ENCODE peak calls at places on chromosomes 6 and 20, in four cellular contexts. G, N, X and B are unnamed samples.

GRCh38 chr6:165770430-165771082 is 107.5 kb upstream of the PDE10A start:
- DNase-seq in G (peak), N (no peak), X (no peak), B (peak)

GRCh38 chr20:54643761-54644160 is 168.4 kb downstream of the DOK5 start:
- DNase-seq in G (peak), N (no peak), X (peak), B (no peak)

GRCh38 chr20:42530855-42531674 is 658.6 kb downstream of the PTPRT start:
- DNase-seq in G (no peak), N (no peak), X (peak), B (no peak)

GRCh38 chr6:141562181-141562800 is 570.4 kb upstream of the GJE1 start:
- DNase-seq in G (no peak), N (peak), X (peak), B (peak)

GRCh38 chr6:71284785-71285184 is 3.8 kb upstream of the OGFRL1 start:
- DNase-seq in G (no peak), N (no peak), X (no peak), B (no peak)

GRCh38 chr20:3040086-3040485 is 3.3 kb upstream of the GNRH2 start:
- DNase-seq in G (no peak), N (no peak), X (no peak), B (no peak)

GRCh38 chr6:44667668-44668390 is 280.3 kb downstream of the CDC5L start:
- DNase-seq in G (no peak), N (no peak), X (no peak), B (no peak)

GRCh38 chr6:111620168-111620567 is 14.5 kb upstream of the TRAF3IP2 start:
- DNase-seq in G (no peak), N (no peak), X (no peak), B (no peak)

GRCh38 chr6:1636971-1637871 is 27.5 kb downstream of the FOXC1 start:
- DNase-seq in G (peak), N (no peak), X (no peak), B (no peak)

GRCh38 chr6:161021978-161022743 is 30.6 kb downstream of the MAP3K4 start:
- DNase-seq in G (no peak), N (no peak), X (no peak), B (no peak)

GRCh38 chr6:57246307-57246706 is 24.2 kb upstream of the RAB23 start:
- DNase-seq in G (no peak), N (no peak), X (no peak), B (no peak)

GRCh38 chr20:21705466-21706344 is at the start of gene PAX1:
- DNase-seq in G (no peak), N (no peak), X (peak), B (no peak)